ENCODE peak calls at places on chromosomes 5 and 9, in four cellular contexts. One of them, this sample, is unnamed.

GRCh38 chr5:139671096-139671841 is 23.1 kb downstream of the CXXC5 start:
- DNase-seq in thyroid gland: no peak
- DNase-seq in lower leg skin: no peak
- DNase-seq in A549: no peak
- DNase-seq in this sample: peak; percentile 40

GRCh38 chr5:10288600-10289213 is 19.0 kb downstream of the CMBL start:
- DNase-seq in thyroid gland: peak; percentile 98
- DNase-seq in A549: no peak
- DNase-seq in lower leg skin: peak; percentile 51
- DNase-seq in this sample: no peak

GRCh38 chr5:2141254-2142000 is 258.7 kb upstream of the IRX4 start:
- DNase-seq in A549: no peak
- DNase-seq in thyroid gland: no peak
- DNase-seq in lower leg skin: no peak
- DNase-seq in this sample: no peak

GRCh38 chr9:95503369-95503768 is 13.4 kb downstream of the PTCH1 start:
- DNase-seq in A549: no peak
- DNase-seq in thyroid gland: no peak
- DNase-seq in lower leg skin: no peak
- DNase-seq in this sample: no peak

GRCh38 chr9:134967547-134967930 is 49.8 kb upstream of the FCN1 start:
- DNase-seq in A549: no peak
- DNase-seq in lower leg skin: no peak
- DNase-seq in thyroid gland: no peak
- DNase-seq in this sample: no peak

GRCh38 chr5:124057161-124057814 is 545.3 kb downstream of the CSNK1G3 start:
- DNase-seq in thyroid gland: peak; percentile 26
- DNase-seq in lower leg skin: peak; percentile 16
- DNase-seq in A549: no peak
- DNase-seq in this sample: no peak

GRCh38 chr5:58317808-58318207 is 142.1 kb downstream of the PLK2 start:
- DNase-seq in lower leg skin: no peak
- DNase-seq in thyroid gland: no peak
- DNase-seq in A549: no peak
- DNase-seq in this sample: no peak

GRCh38 chr5:137296213-137296702 is 202.9 kb downstream of the SPOCK1 start:
- DNase-seq in lower leg skin: no peak
- DNase-seq in thyroid gland: no peak
- DNase-seq in A549: no peak
- DNase-seq in this sample: no peak

GRCh38 chr5:65796269-65796668 is 74.3 kb downstream of the NLN start:
- DNase-seq in thyroid gland: no peak
- DNase-seq in lower leg skin: no peak
- DNase-seq in A549: no peak
- DNase-seq in this sample: no peak

GRCh38 chr9:14221558-14221957 is 92.4 kb downstream of the NFIB start:
- DNase-seq in lower leg skin: no peak
- DNase-seq in thyroid gland: no peak
- DNase-seq in A549: peak; percentile 79
- DNase-seq in this sample: no peak

GRCh38 chr9:130450344-130451003 is 5.7 kb downstream of the ASS1 start:
- DNase-seq in thyroid gland: no peak
- DNase-seq in A549: no peak
- DNase-seq in lower leg skin: no peak
- DNase-seq in this sample: no peak

GRCh38 chr5:100731768-100732167 is 171.3 kb downstream of the ST8SIA4 start:
- DNase-seq in A549: no peak
- DNase-seq in lower leg skin: no peak
- DNase-seq in thyroid gland: no peak
- DNase-seq in this sample: no peak

GRCh38 chr5:132176987-132177386 is 50.7 kb downstream of the P4HA2 start:
- DNase-seq in thyroid gland: no peak
- DNase-seq in A549: no peak
- DNase-seq in lower leg skin: no peak
- DNase-seq in this sample: peak; percentile 44

GRCh38 chr9:38643456-38644173 is 23.2 kb upstream of the ANKRD18A start:
- DNase-seq in lower leg skin: no peak
- DNase-seq in A549: no peak
- DNase-seq in thyroid gland: no peak
- DNase-seq in this sample: no peak

GRCh38 chr5:173434270-173434669 is 106.1 kb upstream of the STC2 start:
- DNase-seq in lower leg skin: no peak
- DNase-seq in A549: no peak
- DNase-seq in thyroid gland: no peak
- DNase-seq in this sample: no peak

GRCh38 chr5:145918397-145918796 is 18.0 kb upstream of the SH3RF2 start:
- DNase-seq in thyroid gland: no peak
- DNase-seq in A549: no peak
- DNase-seq in lower leg skin: no peak
- DNase-seq in this sample: no peak

GRCh38 chr5:16916262-16916878 is 19.7 kb downstream of the MYO10 start:
- DNase-seq in thyroid gland: no peak
- DNase-seq in A549: peak; percentile 66
- DNase-seq in lower leg skin: no peak
- DNase-seq in this sample: no peak

GRCh38 chr9:135093111-135093510 is 5.6 kb downstream of the OLFM1 start:
- DNase-seq in A549: no peak
- DNase-seq in thyroid gland: no peak
- DNase-seq in lower leg skin: no peak
- DNase-seq in this sample: no peak

GRCh38 chr9:96854073-96854876 is at the start of gene ZNF782:
- DNase-seq in thyroid gland: peak; percentile 93
- DNase-seq in lower leg skin: peak; percentile 93
- DNase-seq in A549: peak; percentile 95
- DNase-seq in this sample: peak; percentile 93
- TF ChIP-seq POLR2A in thyroid gland: peak; percentile 66
- TF ChIP-seq POLR2A in lower leg skin: no peak
- TF ChIP-seq POLR2A in A549: peak; percentile 65
- TF ChIP-seq POLR2A in this sample: peak; percentile 24

GRCh38 chr5:142324871-142325676 is at the start of gene SPRY4:
- DNase-seq in A549: peak; percentile 97
- DNase-seq in thyroid gland: peak; percentile 91
- DNase-seq in lower leg skin: peak; percentile 90
- DNase-seq in this sample: peak; percentile 92
- TF ChIP-seq POLR2A in A549: peak; percentile 98
- TF ChIP-seq POLR2A in thyroid gland: peak; percentile 86
- TF ChIP-seq POLR2A in lower leg skin: no peak
- TF ChIP-seq POLR2A in this sample: peak; percentile 42

DNA sequence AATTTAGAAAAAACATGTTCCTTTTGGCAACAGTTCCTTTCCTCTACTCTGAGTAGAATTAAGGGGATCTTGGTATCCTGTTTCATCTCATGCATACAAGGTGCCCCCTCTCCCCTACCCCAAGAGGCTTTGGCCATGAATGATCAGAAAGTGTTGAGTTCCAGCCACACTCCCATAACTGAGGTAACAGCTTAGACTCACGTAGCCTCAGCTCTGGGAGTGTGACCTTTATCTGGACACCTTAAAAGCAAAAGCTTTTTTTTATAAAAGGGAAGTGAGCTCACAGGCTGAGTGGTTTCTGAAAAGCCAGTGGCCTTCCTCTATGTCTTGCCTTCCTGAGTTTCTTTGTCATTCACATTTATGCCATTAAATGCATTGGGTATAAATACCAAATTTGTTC is 900 bp upstream of the HAVCR2 start:
- DNase-seq in lower leg skin: no peak
- DNase-seq in A549: no peak
- DNase-seq in thyroid gland: no peak
- DNase-seq in this sample: no peak
- TF ChIP-seq POLR2A in lower leg skin: no peak
- TF ChIP-seq POLR2A in A549: no peak
- TF ChIP-seq POLR2A in thyroid gland: no peak
- TF ChIP-seq POLR2A in this sample: no peak

GRCh38 chr5:11319851-11320580 is 559.0 kb upstream of the DAP start:
- DNase-seq in lower leg skin: no peak
- DNase-seq in A549: no peak
- DNase-seq in thyroid gland: no peak
- DNase-seq in this sample: no peak
- TF ChIP-seq POLR2A in lower leg skin: no peak
- TF ChIP-seq POLR2A in A549: no peak
- TF ChIP-seq POLR2A in thyroid gland: no peak
- TF ChIP-seq POLR2A in this sample: no peak

DNA sequence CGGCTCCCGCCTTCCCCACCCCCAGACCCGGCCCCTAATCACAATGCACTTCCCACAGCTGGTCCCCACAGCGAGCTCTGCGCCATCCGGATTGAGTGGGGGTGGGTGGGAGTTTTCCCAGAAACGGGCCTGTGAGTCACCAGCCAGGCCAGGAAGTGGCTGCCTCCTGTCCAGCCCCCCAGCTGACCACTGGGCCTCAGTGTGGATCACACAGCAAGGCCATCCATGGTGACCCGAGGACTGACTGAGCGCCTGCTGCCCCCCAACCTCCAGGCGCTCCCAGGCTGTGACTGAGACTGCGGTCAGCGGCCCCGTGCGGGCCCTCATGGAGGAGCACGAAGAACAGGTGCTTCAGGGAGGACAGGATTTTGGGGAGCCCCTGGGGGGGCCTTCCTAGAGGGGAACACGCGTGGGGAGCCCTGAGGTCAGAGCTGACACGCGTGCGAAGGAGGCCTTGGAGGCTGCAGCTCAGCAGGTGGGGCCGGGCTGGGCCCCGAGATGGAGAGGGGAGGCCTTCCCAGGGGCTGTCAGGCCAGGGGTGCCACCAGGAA is 48.3 kb upstream of the EGFL7 start:
- DNase-seq in lower leg skin: no peak
- DNase-seq in thyroid gland: no peak
- DNase-seq in A549: no peak
- DNase-seq in this sample: no peak
- TF ChIP-seq POLR2A in lower leg skin: no peak
- TF ChIP-seq POLR2A in thyroid gland: no peak
- TF ChIP-seq POLR2A in A549: no peak
- TF ChIP-seq POLR2A in this sample: no peak

DNA sequence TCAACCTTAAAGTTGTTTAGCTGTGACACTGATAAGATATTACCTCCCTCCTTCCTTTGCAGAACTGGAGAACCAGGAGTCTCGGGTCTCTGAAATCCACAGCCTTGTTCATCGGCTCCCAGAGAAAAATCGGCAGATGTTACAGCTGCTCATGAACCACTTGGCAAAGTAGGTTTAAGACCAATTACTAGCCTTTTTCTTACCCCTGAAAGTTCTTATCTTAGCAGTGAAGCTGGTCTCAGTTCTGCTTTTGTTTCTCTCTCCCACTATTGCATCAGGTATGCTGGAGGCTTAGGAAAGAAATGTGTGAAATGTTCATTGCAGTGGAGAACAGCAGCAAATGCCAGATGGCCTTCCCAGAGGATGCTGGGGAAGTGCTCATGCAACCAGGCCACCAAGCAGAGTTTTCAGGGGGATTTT is 287.4 kb downstream of the ARHGAP26 start:
- DNase-seq in lower leg skin: no peak
- DNase-seq in A549: no peak
- DNase-seq in thyroid gland: no peak
- DNase-seq in this sample: no peak
- TF ChIP-seq POLR2A in lower leg skin: no peak
- TF ChIP-seq POLR2A in A549: no peak
- TF ChIP-seq POLR2A in thyroid gland: no peak
- TF ChIP-seq POLR2A in this sample: no peak

This sample was measured in erythroblast.